ENCODE peak calls at places on chromosomes 16 and 17, in eight cellular contexts. Q is non-pigmented ciliary epithelial cell; F is K562; N is neural progenitor cell; U is GM18507; C is activated naive CD8-positive, alpha-beta T cell treated with anti-CD3 and anti-CD28 coated beads, Interleukin-2, amount 50 U/mL, for 16 hours; R is activated CD4-positive, alpha-beta T cell treated with anti-CD3 and anti-CD28 coated beads, Interleukin-2, amount 50 U/mL, for 4 hours; Z is SJCRH30. L is an unnamed sample.

GRCh38 chr16:75459691-75460090 is 4.8 kb downstream of the TMEM170A start:
- DNase-seq in Q (no peak), F (no peak), N (no peak), U (no peak), C (no peak), R (no peak), Z (no peak), L (no peak)

GRCh38 chr17:38459556-38459955 is 31.3 kb downstream of the ARHGAP23 start:
- DNase-seq in Q (no peak), F (no peak), N (peak), U (no peak), C (no peak), R (no peak), Z (no peak), L (no peak)

GRCh38 chr17:9432121-9432866 is 143.3 kb downstream of the STX8 start:
- DNase-seq in Q (no peak), F (no peak), N (no peak), U (peak), C (no peak), R (no peak), Z (no peak), L (no peak)

GRCh38 chr17:34850964-34851363 is 110.3 kb downstream of the CCT6B start:
- DNase-seq in Q (no peak), F (no peak), N (no peak), U (no peak), C (no peak), R (no peak), Z (no peak), L (no peak)

GRCh38 chr16:1108299-1109252 is 12.5 kb upstream of the C1QTNF8 start:
- DNase-seq in Q (no peak), F (no peak), N (no peak), U (no peak), C (no peak), R (no peak), Z (peak), L (peak)

GRCh38 chr16:4212934-4213296 is 29.0 kb downstream of the SRL start:
- DNase-seq in Q (no peak), F (no peak), N (no peak), U (no peak), C (no peak), R (no peak), Z (no peak), L (no peak)

GRCh38 chr17:50026901-50027638 is 28.8 kb upstream of the ITGA3 start:
- DNase-seq in Q (no peak), F (peak), N (peak), U (peak), C (peak), R (peak), Z (peak), L (no peak)

GRCh38 chr17:75508122-75508719 is 7.1 kb downstream of the CASKIN2 start:
- DNase-seq in Q (no peak), F (no peak), N (no peak), U (no peak), C (no peak), R (no peak), Z (no peak), L (no peak)

GRCh38 chr17:43020789-43021738 is 1.1 kb downstream of the VAT1 start:
- DNase-seq in Q (no peak), F (peak), N (peak), U (no peak), C (no peak), R (no peak), Z (peak), L (peak)

GRCh38 chr16:88466175-88466862 is 13.2 kb downstream of the ZFPM1 start:
- DNase-seq in Q (no peak), F (no peak), N (no peak), U (no peak), C (no peak), R (peak), Z (no peak), L (no peak)

GRCh38 chr17:32746280-32746679 is 130.6 kb downstream of the MYO1D start:
- DNase-seq in Q (no peak), F (no peak), N (no peak), U (no peak), C (no peak), R (no peak), Z (no peak), L (no peak)

GRCh38 chr17:1486802-1487695 is 5.4 kb downstream of the MYO1C start:
- DNase-seq in Q (no peak), F (no peak), N (peak), U (no peak), C (peak), R (peak), Z (peak), L (no peak)

GRCh38 chr16:57807968-57808528 is 5.8 kb upstream of the KIFC3 start:
- DNase-seq in Q (peak), F (peak), N (peak), U (peak), C (peak), R (peak), Z (peak), L (no peak)

GRCh38 chr16:84618428-84619102 is 687 bp upstream of the COTL1 start:
- DNase-seq in Q (peak), F (peak), N (peak), U (no peak), C (no peak), R (no peak), Z (peak), L (no peak)

GRCh38 chr17:54754560-54754959 is 146.1 kb upstream of the TOM1L1 start:
- DNase-seq in Q (no peak), F (peak), N (peak), U (no peak), C (no peak), R (no peak), Z (peak), L (no peak)

GRCh38 chr17:75827291-75828050 is 16.7 kb downstream of the UNC13D start:
- DNase-seq in Q (no peak), F (peak), N (peak), U (peak), C (no peak), R (peak), Z (peak), L (peak)

GRCh38 chr16:66741131-66741900 is 10.1 kb downstream of the DYNC1LI2 start:
- DNase-seq in Q (peak), F (peak), N (no peak), U (no peak), C (no peak), R (no peak), Z (peak), L (peak)

GRCh38 chr17:72206376-72206775 is 85.6 kb downstream of the SOX9 start:
- DNase-seq in Q (no peak), F (no peak), N (no peak), U (no peak), C (no peak), R (no peak), Z (no peak), L (no peak)

GRCh38 chr17:55496094-55496881 is 15.0 kb downstream of the SMIM36 start:
- DNase-seq in Q (peak), F (peak), N (no peak), U (no peak), C (no peak), R (no peak), Z (no peak), L (peak)

GRCh38 chr16:49016461-49016860 is 265.2 kb downstream of the CBLN1 start:
- DNase-seq in Q (no peak), F (no peak), N (no peak), U (no peak), C (no peak), R (no peak), Z (no peak), L (no peak)

GRCh38 chr17:65553646-65554567 is 7.5 kb downstream of the AXIN2 start:
- DNase-seq in Q (no peak), F (no peak), N (peak), U (no peak), C (no peak), R (no peak), Z (no peak), L (no peak)

GRCh38 chr17:77867308-77867781 is 91.2 kb upstream of the TNRC6C start:
- DNase-seq in Q (no peak), F (no peak), N (no peak), U (no peak), C (no peak), R (no peak), Z (no peak), L (no peak)

GRCh38 chr17:77753691-77754265 is 204.7 kb upstream of the TNRC6C start:
- DNase-seq in Q (no peak), F (no peak), N (no peak), U (no peak), C (no peak), R (no peak), Z (no peak), L (no peak)

GRCh38 chr16:81189100-81189664 is 49.3 kb upstream of the BCO1 start:
- DNase-seq in Q (peak), F (peak), N (no peak), U (no peak), C (no peak), R (no peak), Z (peak), L (no peak)

GRCh38 chr17:13346996-13347762 is 254.6 kb downstream of the HS3ST3A1 start:
- DNase-seq in Q (peak), F (no peak), N (no peak), U (no peak), C (no peak), R (no peak), Z (peak), L (no peak)

GRCh38 chr16:81885976-81886586 is 107.0 kb downstream of the PLCG2 start:
- DNase-seq in Q (no peak), F (peak), N (peak), U (no peak), C (no peak), R (no peak), Z (peak), L (no peak)

GRCh38 chr16:10868562-10869469 is 8.2 kb upstream of the CIITA start:
- DNase-seq in Q (no peak), F (no peak), N (no peak), U (no peak), C (no peak), R (no peak), Z (no peak), L (no peak)

GRCh38 chr16:84520778-84521770 is 16.6 kb upstream of the MEAK7 start:
- DNase-seq in Q (no peak), F (no peak), N (no peak), U (no peak), C (no peak), R (no peak), Z (no peak), L (no peak)

GRCh38 chr16:73339821-73340220 is 291.9 kb upstream of the ZFHX3 start:
- DNase-seq in Q (no peak), F (no peak), N (no peak), U (no peak), C (no peak), R (no peak), Z (no peak), L (no peak)

GRCh38 chr16:75099738-75100615 is 16.6 kb downstream of the LDHD start:
- DNase-seq in Q (no peak), F (no peak), N (no peak), U (no peak), C (no peak), R (no peak), Z (no peak), L (no peak)

GRCh38 chr17:61054430-61054829 is 345.2 kb upstream of the TBX2 start:
- DNase-seq in Q (no peak), F (no peak), N (no peak), U (no peak), C (no peak), R (no peak), Z (no peak), L (no peak)

GRCh38 chr16:48501516-48502377 is 108.2 kb downstream of the N4BP1 start:
- DNase-seq in Q (no peak), F (peak), N (no peak), U (no peak), C (no peak), R (no peak), Z (no peak), L (no peak)

GRCh38 chr17:37717627-37718382 is 27.1 kb downstream of the HNF1B start:
- DNase-seq in Q (no peak), F (no peak), N (no peak), U (no peak), C (no peak), R (no peak), Z (no peak), L (no peak)

GRCh38 chr17:43338886-43339516 is 59.8 kb upstream of the ARL4D start:
- DNase-seq in Q (no peak), F (no peak), N (peak), U (no peak), C (peak), R (peak), Z (peak), L (peak)

GRCh38 chr17:44663095-44663494 is 6.8 kb downstream of the MEIOC start:
- DNase-seq in Q (no peak), F (no peak), N (no peak), U (no peak), C (no peak), R (no peak), Z (no peak), L (no peak)

GRCh38 chr17:75834279-75834920 is 9.8 kb downstream of the UNC13D start:
- DNase-seq in Q (no peak), F (no peak), N (no peak), U (no peak), C (no peak), R (no peak), Z (peak), L (no peak)

GRCh38 chr16:72094266-72094610 is 591 bp downstream of the DHX38 start:
- DNase-seq in Q (no peak), F (peak), N (peak), U (no peak), C (peak), R (peak), Z (no peak), L (no peak)

GRCh38 chr17:77189148-77189547 is 48.4 kb downstream of the SEC14L1 start:
- DNase-seq in Q (no peak), F (no peak), N (no peak), U (no peak), C (peak), R (no peak), Z (no peak), L (no peak)

GRCh38 chr16:27174007-27174406 is 29.3 kb upstream of the KDM8 start:
- DNase-seq in Q (no peak), F (no peak), N (no peak), U (no peak), C (no peak), R (peak), Z (no peak), L (no peak)

GRCh38 chr16:626174-626765 is 4.5 kb upstream of the WFIKKN1 start:
- DNase-seq in Q (no peak), F (no peak), N (no peak), U (no peak), C (no peak), R (no peak), Z (no peak), L (no peak)

L was measured in NCI-H446 treated with DMSO at 0.1 percent for 48 hours.